ENCODE peak calls at places on chromosome 18, in ten cellular contexts. One of them, this sample, is unnamed.

GRCh38 chr18:3877678-3878077 is 427.7 kb downstream of the TGIF1 start:
- DNase-seq in SW 1271: no peak
- DNase-seq in IMR-90: peak
- DNase-seq in C1 segment of cervical spinal cord: no peak
- DNase-seq in globus pallidus: no peak
- DNase-seq in cardiac muscle cell: peak
- DNase-seq in stimulated activated CD8-positive, alpha-beta memory T cell treated with anti-CD3 and anti-CD28 coated beads, Interleukin-4, amount 100 ng/mL, for 1 hour: no peak
- DNase-seq in activated CD4-positive, alpha-beta T cell treated with anti-CD3 and anti-CD28 coated beads for 36 hours: no peak
- DNase-seq in GM12892: no peak
- DNase-seq in T-helper 9 cell: no peak
- DNase-seq in this sample: no peak

GRCh38 chr18:32349728-32350395 is 120.8 kb downstream of the GAREM1 start:
- DNase-seq in SW 1271: peak
- DNase-seq in IMR-90: peak
- DNase-seq in C1 segment of cervical spinal cord: peak
- DNase-seq in globus pallidus: peak
- DNase-seq in cardiac muscle cell: peak
- DNase-seq in stimulated activated CD8-positive, alpha-beta memory T cell treated with anti-CD3 and anti-CD28 coated beads, Interleukin-4, amount 100 ng/mL, for 1 hour: no peak
- DNase-seq in activated CD4-positive, alpha-beta T cell treated with anti-CD3 and anti-CD28 coated beads for 36 hours: no peak
- DNase-seq in GM12892: no peak
- DNase-seq in T-helper 9 cell: no peak
- DNase-seq in this sample: no peak

GRCh38 chr18:2515408-2515807 is 55.9 kb downstream of the METTL4 start:
- DNase-seq in SW 1271: peak
- DNase-seq in IMR-90: peak
- DNase-seq in C1 segment of cervical spinal cord: no peak
- DNase-seq in globus pallidus: no peak
- DNase-seq in cardiac muscle cell: peak
- DNase-seq in stimulated activated CD8-positive, alpha-beta memory T cell treated with anti-CD3 and anti-CD28 coated beads, Interleukin-4, amount 100 ng/mL, for 1 hour: no peak
- DNase-seq in activated CD4-positive, alpha-beta T cell treated with anti-CD3 and anti-CD28 coated beads for 36 hours: no peak
- DNase-seq in GM12892: no peak
- DNase-seq in T-helper 9 cell: no peak
- DNase-seq in this sample: no peak

GRCh38 chr18:79600141-79600540 is 79.5 kb upstream of the CTDP1 start:
- DNase-seq in SW 1271: no peak
- DNase-seq in IMR-90: no peak
- DNase-seq in C1 segment of cervical spinal cord: no peak
- DNase-seq in globus pallidus: no peak
- DNase-seq in cardiac muscle cell: no peak
- DNase-seq in stimulated activated CD8-positive, alpha-beta memory T cell treated with anti-CD3 and anti-CD28 coated beads, Interleukin-4, amount 100 ng/mL, for 1 hour: no peak
- DNase-seq in activated CD4-positive, alpha-beta T cell treated with anti-CD3 and anti-CD28 coated beads for 36 hours: no peak
- DNase-seq in GM12892: no peak
- DNase-seq in T-helper 9 cell: no peak
- DNase-seq in this sample: no peak

GRCh38 chr18:61833387-61833786 is 59.4 kb downstream of the RNF152 start:
- DNase-seq in SW 1271: no peak
- DNase-seq in IMR-90: peak
- DNase-seq in C1 segment of cervical spinal cord: no peak
- DNase-seq in globus pallidus: no peak
- DNase-seq in cardiac muscle cell: peak
- DNase-seq in stimulated activated CD8-positive, alpha-beta memory T cell treated with anti-CD3 and anti-CD28 coated beads, Interleukin-4, amount 100 ng/mL, for 1 hour: no peak
- DNase-seq in activated CD4-positive, alpha-beta T cell treated with anti-CD3 and anti-CD28 coated beads for 36 hours: no peak
- DNase-seq in GM12892: no peak
- DNase-seq in T-helper 9 cell: no peak
- DNase-seq in this sample: no peak

GRCh38 chr18:46226461-46226860 is 122.3 kb downstream of the HAUS1 start:
- DNase-seq in SW 1271: no peak
- DNase-seq in IMR-90: peak
- DNase-seq in C1 segment of cervical spinal cord: no peak
- DNase-seq in globus pallidus: no peak
- DNase-seq in cardiac muscle cell: peak
- DNase-seq in stimulated activated CD8-positive, alpha-beta memory T cell treated with anti-CD3 and anti-CD28 coated beads, Interleukin-4, amount 100 ng/mL, for 1 hour: no peak
- DNase-seq in activated CD4-positive, alpha-beta T cell treated with anti-CD3 and anti-CD28 coated beads for 36 hours: no peak
- DNase-seq in GM12892: no peak
- DNase-seq in T-helper 9 cell: no peak
- DNase-seq in this sample: no peak

GRCh38 chr18:9629709-9630108 is 15.3 kb upstream of the PPP4R1 start:
- DNase-seq in SW 1271: no peak
- DNase-seq in IMR-90: peak
- DNase-seq in C1 segment of cervical spinal cord: no peak
- DNase-seq in globus pallidus: no peak
- DNase-seq in cardiac muscle cell: peak
- DNase-seq in stimulated activated CD8-positive, alpha-beta memory T cell treated with anti-CD3 and anti-CD28 coated beads, Interleukin-4, amount 100 ng/mL, for 1 hour: no peak
- DNase-seq in activated CD4-positive, alpha-beta T cell treated with anti-CD3 and anti-CD28 coated beads for 36 hours: no peak
- DNase-seq in GM12892: no peak
- DNase-seq in T-helper 9 cell: no peak
- DNase-seq in this sample: no peak

GRCh38 chr18:49768051-49768391 is 45.3 kb downstream of the ACAA2 start:
- DNase-seq in SW 1271: peak
- DNase-seq in IMR-90: peak
- DNase-seq in C1 segment of cervical spinal cord: no peak
- DNase-seq in globus pallidus: peak
- DNase-seq in cardiac muscle cell: peak
- DNase-seq in stimulated activated CD8-positive, alpha-beta memory T cell treated with anti-CD3 and anti-CD28 coated beads, Interleukin-4, amount 100 ng/mL, for 1 hour: no peak
- DNase-seq in activated CD4-positive, alpha-beta T cell treated with anti-CD3 and anti-CD28 coated beads for 36 hours: peak
- DNase-seq in GM12892: no peak
- DNase-seq in T-helper 9 cell: no peak
- DNase-seq in this sample: peak

GRCh38 chr18:69172046-69172445 is 228.6 kb upstream of the DOK6 start:
- DNase-seq in SW 1271: no peak
- DNase-seq in IMR-90: peak
- DNase-seq in C1 segment of cervical spinal cord: no peak
- DNase-seq in globus pallidus: no peak
- DNase-seq in cardiac muscle cell: peak
- DNase-seq in stimulated activated CD8-positive, alpha-beta memory T cell treated with anti-CD3 and anti-CD28 coated beads, Interleukin-4, amount 100 ng/mL, for 1 hour: no peak
- DNase-seq in activated CD4-positive, alpha-beta T cell treated with anti-CD3 and anti-CD28 coated beads for 36 hours: no peak
- DNase-seq in GM12892: no peak
- DNase-seq in T-helper 9 cell: no peak
- DNase-seq in this sample: no peak

GRCh38 chr18:10410472-10411300 is 43.7 kb upstream of the APCDD1 start:
- DNase-seq in SW 1271: no peak
- DNase-seq in IMR-90: no peak
- DNase-seq in C1 segment of cervical spinal cord: no peak
- DNase-seq in globus pallidus: no peak
- DNase-seq in cardiac muscle cell: no peak
- DNase-seq in stimulated activated CD8-positive, alpha-beta memory T cell treated with anti-CD3 and anti-CD28 coated beads, Interleukin-4, amount 100 ng/mL, for 1 hour: no peak
- DNase-seq in activated CD4-positive, alpha-beta T cell treated with anti-CD3 and anti-CD28 coated beads for 36 hours: no peak
- DNase-seq in GM12892: no peak
- DNase-seq in T-helper 9 cell: no peak
- DNase-seq in this sample: no peak

GRCh38 chr18:47605093-47605492 is 325.4 kb downstream of the SMAD2 start:
- DNase-seq in SW 1271: no peak
- DNase-seq in IMR-90: no peak
- DNase-seq in C1 segment of cervical spinal cord: no peak
- DNase-seq in globus pallidus: no peak
- DNase-seq in cardiac muscle cell: no peak
- DNase-seq in stimulated activated CD8-positive, alpha-beta memory T cell treated with anti-CD3 and anti-CD28 coated beads, Interleukin-4, amount 100 ng/mL, for 1 hour: no peak
- DNase-seq in activated CD4-positive, alpha-beta T cell treated with anti-CD3 and anti-CD28 coated beads for 36 hours: no peak
- DNase-seq in GM12892: no peak
- DNase-seq in T-helper 9 cell: no peak
- DNase-seq in this sample: no peak

GRCh38 chr18:379665-380356 is 112.0 kb upstream of the THOC1 start:
- DNase-seq in SW 1271: no peak
- DNase-seq in IMR-90: peak
- DNase-seq in C1 segment of cervical spinal cord: no peak
- DNase-seq in globus pallidus: no peak
- DNase-seq in cardiac muscle cell: peak
- DNase-seq in stimulated activated CD8-positive, alpha-beta memory T cell treated with anti-CD3 and anti-CD28 coated beads, Interleukin-4, amount 100 ng/mL, for 1 hour: no peak
- DNase-seq in activated CD4-positive, alpha-beta T cell treated with anti-CD3 and anti-CD28 coated beads for 36 hours: no peak
- DNase-seq in GM12892: no peak
- DNase-seq in T-helper 9 cell: no peak
- DNase-seq in this sample: no peak

GRCh38 chr18:32351014-32351413 is 119.7 kb downstream of the GAREM1 start:
- DNase-seq in SW 1271: no peak
- DNase-seq in IMR-90: peak
- DNase-seq in C1 segment of cervical spinal cord: no peak
- DNase-seq in globus pallidus: no peak
- DNase-seq in cardiac muscle cell: peak
- DNase-seq in stimulated activated CD8-positive, alpha-beta memory T cell treated with anti-CD3 and anti-CD28 coated beads, Interleukin-4, amount 100 ng/mL, for 1 hour: no peak
- DNase-seq in activated CD4-positive, alpha-beta T cell treated with anti-CD3 and anti-CD28 coated beads for 36 hours: no peak
- DNase-seq in GM12892: no peak
- DNase-seq in T-helper 9 cell: no peak
- DNase-seq in this sample: no peak

GRCh38 chr18:46224181-46224775 is 120.1 kb downstream of the HAUS1 start:
- DNase-seq in SW 1271: no peak
- DNase-seq in IMR-90: no peak
- DNase-seq in C1 segment of cervical spinal cord: no peak
- DNase-seq in globus pallidus: no peak
- DNase-seq in cardiac muscle cell: no peak
- DNase-seq in stimulated activated CD8-positive, alpha-beta memory T cell treated with anti-CD3 and anti-CD28 coated beads, Interleukin-4, amount 100 ng/mL, for 1 hour: no peak
- DNase-seq in activated CD4-positive, alpha-beta T cell treated with anti-CD3 and anti-CD28 coated beads for 36 hours: no peak
- DNase-seq in GM12892: no peak
- DNase-seq in T-helper 9 cell: no peak
- DNase-seq in this sample: no peak

GRCh38 chr18:26307161-26307773 is 81.0 kb downstream of the TAF4B start:
- DNase-seq in SW 1271: peak
- DNase-seq in IMR-90: peak
- DNase-seq in C1 segment of cervical spinal cord: no peak
- DNase-seq in globus pallidus: peak
- DNase-seq in cardiac muscle cell: peak
- DNase-seq in stimulated activated CD8-positive, alpha-beta memory T cell treated with anti-CD3 and anti-CD28 coated beads, Interleukin-4, amount 100 ng/mL, for 1 hour: no peak
- DNase-seq in activated CD4-positive, alpha-beta T cell treated with anti-CD3 and anti-CD28 coated beads for 36 hours: peak
- DNase-seq in GM12892: peak
- DNase-seq in T-helper 9 cell: no peak
- DNase-seq in this sample: peak

GRCh38 chr18:12963069-12963468 is 15.3 kb downstream of the SEH1L start:
- DNase-seq in SW 1271: no peak
- DNase-seq in IMR-90: peak
- DNase-seq in C1 segment of cervical spinal cord: no peak
- DNase-seq in globus pallidus: no peak
- DNase-seq in cardiac muscle cell: no peak
- DNase-seq in stimulated activated CD8-positive, alpha-beta memory T cell treated with anti-CD3 and anti-CD28 coated beads, Interleukin-4, amount 100 ng/mL, for 1 hour: no peak
- DNase-seq in activated CD4-positive, alpha-beta T cell treated with anti-CD3 and anti-CD28 coated beads for 36 hours: no peak
- DNase-seq in GM12892: no peak
- DNase-seq in T-helper 9 cell: no peak
- DNase-seq in this sample: no peak

GRCh38 chr18:9612215-9612830 is 2.0 kb downstream of the PPP4R1 start:
- DNase-seq in SW 1271: peak
- DNase-seq in IMR-90: peak
- DNase-seq in C1 segment of cervical spinal cord: peak
- DNase-seq in globus pallidus: peak
- DNase-seq in cardiac muscle cell: peak
- DNase-seq in stimulated activated CD8-positive, alpha-beta memory T cell treated with anti-CD3 and anti-CD28 coated beads, Interleukin-4, amount 100 ng/mL, for 1 hour: no peak
- DNase-seq in activated CD4-positive, alpha-beta T cell treated with anti-CD3 and anti-CD28 coated beads for 36 hours: peak
- DNase-seq in GM12892: no peak
- DNase-seq in T-helper 9 cell: peak
- DNase-seq in this sample: peak

GRCh38 chr18:53541924-53542323 is 682.5 kb downstream of the MBD2 start:
- DNase-seq in SW 1271: no peak
- DNase-seq in IMR-90: no peak
- DNase-seq in C1 segment of cervical spinal cord: no peak
- DNase-seq in globus pallidus: no peak
- DNase-seq in cardiac muscle cell: no peak
- DNase-seq in stimulated activated CD8-positive, alpha-beta memory T cell treated with anti-CD3 and anti-CD28 coated beads, Interleukin-4, amount 100 ng/mL, for 1 hour: no peak
- DNase-seq in activated CD4-positive, alpha-beta T cell treated with anti-CD3 and anti-CD28 coated beads for 36 hours: no peak
- DNase-seq in GM12892: no peak
- DNase-seq in T-helper 9 cell: no peak
- DNase-seq in this sample: no peak

GRCh38 chr18:12516049-12516677 is 108.4 kb downstream of the PRELID3A start:
- DNase-seq in SW 1271: no peak
- DNase-seq in IMR-90: peak
- DNase-seq in C1 segment of cervical spinal cord: no peak
- DNase-seq in globus pallidus: no peak
- DNase-seq in cardiac muscle cell: peak
- DNase-seq in stimulated activated CD8-positive, alpha-beta memory T cell treated with anti-CD3 and anti-CD28 coated beads, Interleukin-4, amount 100 ng/mL, for 1 hour: no peak
- DNase-seq in activated CD4-positive, alpha-beta T cell treated with anti-CD3 and anti-CD28 coated beads for 36 hours: no peak
- DNase-seq in GM12892: no peak
- DNase-seq in T-helper 9 cell: no peak
- DNase-seq in this sample: no peak

GRCh38 chr18:76459312-76459686 is 35.7 kb downstream of the ZNF516 start:
- DNase-seq in SW 1271: no peak
- DNase-seq in IMR-90: no peak
- DNase-seq in C1 segment of cervical spinal cord: no peak
- DNase-seq in globus pallidus: no peak
- DNase-seq in cardiac muscle cell: no peak
- DNase-seq in stimulated activated CD8-positive, alpha-beta memory T cell treated with anti-CD3 and anti-CD28 coated beads, Interleukin-4, amount 100 ng/mL, for 1 hour: no peak
- DNase-seq in activated CD4-positive, alpha-beta T cell treated with anti-CD3 and anti-CD28 coated beads for 36 hours: no peak
- DNase-seq in GM12892: no peak
- DNase-seq in T-helper 9 cell: no peak
- DNase-seq in this sample: no peak

GRCh38 chr18:57243624-57244179 is 96.8 kb downstream of the BOD1L2 start:
- DNase-seq in SW 1271: no peak
- DNase-seq in IMR-90: no peak
- DNase-seq in C1 segment of cervical spinal cord: no peak
- DNase-seq in globus pallidus: no peak
- DNase-seq in cardiac muscle cell: no peak
- DNase-seq in stimulated activated CD8-positive, alpha-beta memory T cell treated with anti-CD3 and anti-CD28 coated beads, Interleukin-4, amount 100 ng/mL, for 1 hour: no peak
- DNase-seq in activated CD4-positive, alpha-beta T cell treated with anti-CD3 and anti-CD28 coated beads for 36 hours: no peak
- DNase-seq in GM12892: no peak
- DNase-seq in T-helper 9 cell: no peak
- DNase-seq in this sample: peak

GRCh38 chr18:44870631-44871502 is 190.2 kb downstream of the SETBP1 start:
- DNase-seq in SW 1271: no peak
- DNase-seq in IMR-90: no peak
- DNase-seq in C1 segment of cervical spinal cord: no peak
- DNase-seq in globus pallidus: no peak
- DNase-seq in cardiac muscle cell: no peak
- DNase-seq in stimulated activated CD8-positive, alpha-beta memory T cell treated with anti-CD3 and anti-CD28 coated beads, Interleukin-4, amount 100 ng/mL, for 1 hour: no peak
- DNase-seq in activated CD4-positive, alpha-beta T cell treated with anti-CD3 and anti-CD28 coated beads for 36 hours: no peak
- DNase-seq in GM12892: no peak
- DNase-seq in T-helper 9 cell: no peak
- DNase-seq in this sample: no peak

GRCh38 chr18:7871560-7872456 is 304.7 kb downstream of the PTPRM start:
- DNase-seq in SW 1271: no peak
- DNase-seq in IMR-90: peak
- DNase-seq in C1 segment of cervical spinal cord: no peak
- DNase-seq in globus pallidus: no peak
- DNase-seq in cardiac muscle cell: peak
- DNase-seq in stimulated activated CD8-positive, alpha-beta memory T cell treated with anti-CD3 and anti-CD28 coated beads, Interleukin-4, amount 100 ng/mL, for 1 hour: no peak
- DNase-seq in activated CD4-positive, alpha-beta T cell treated with anti-CD3 and anti-CD28 coated beads for 36 hours: no peak
- DNase-seq in GM12892: no peak
- DNase-seq in T-helper 9 cell: no peak
- DNase-seq in this sample: no peak

GRCh38 chr18:22822024-22822423 is 111.1 kb upstream of the RBBP8 start:
- DNase-seq in SW 1271: no peak
- DNase-seq in IMR-90: peak
- DNase-seq in C1 segment of cervical spinal cord: no peak
- DNase-seq in globus pallidus: no peak
- DNase-seq in cardiac muscle cell: peak
- DNase-seq in stimulated activated CD8-positive, alpha-beta memory T cell treated with anti-CD3 and anti-CD28 coated beads, Interleukin-4, amount 100 ng/mL, for 1 hour: no peak
- DNase-seq in activated CD4-positive, alpha-beta T cell treated with anti-CD3 and anti-CD28 coated beads for 36 hours: no peak
- DNase-seq in GM12892: no peak
- DNase-seq in T-helper 9 cell: no peak
- DNase-seq in this sample: no peak

GRCh38 chr18:49112031-49112430 is 161.3 kb upstream of the SMAD7 start:
- DNase-seq in SW 1271: no peak
- DNase-seq in IMR-90: no peak
- DNase-seq in C1 segment of cervical spinal cord: no peak
- DNase-seq in globus pallidus: no peak
- DNase-seq in cardiac muscle cell: no peak
- DNase-seq in stimulated activated CD8-positive, alpha-beta memory T cell treated with anti-CD3 and anti-CD28 coated beads, Interleukin-4, amount 100 ng/mL, for 1 hour: no peak
- DNase-seq in activated CD4-positive, alpha-beta T cell treated with anti-CD3 and anti-CD28 coated beads for 36 hours: no peak
- DNase-seq in GM12892: no peak
- DNase-seq in T-helper 9 cell: no peak
- DNase-seq in this sample: no peak

This sample was measured in HuH-7.5.